ENCODE peak calls at places on chromosome 18, in five cellular contexts. S, B, K, U and G are unnamed samples.

GRCh38 chr18:45702871-45703270 is 21.1 kb upstream of the SLC14A1 start:
- DNase-seq in S (no peak), B (no peak), K (no peak), U (peak), G (no peak)

GRCh38 chr18:62767321-62767720 is 52.0 kb downstream of the PHLPP1 start:
- DNase-seq in S (no peak), B (peak), K (no peak), U (peak), G (no peak)

GRCh38 chr18:48541026-48541746 is 2.4 kb downstream of the CTIF start:
- DNase-seq in S (peak), B (peak), K (peak), U (peak), G (no peak)

GRCh38 chr18:24995056-24995455 is 356.9 kb downstream of the ZNF521 start:
- DNase-seq in S (no peak), B (no peak), K (no peak), U (peak), G (no peak)

GRCh38 chr18:2998644-2999043 is 14.3 kb downstream of the LPIN2 start:
- DNase-seq in S (no peak), B (no peak), K (no peak), U (no peak), G (no peak)

GRCh38 chr18:28124239-28125029 is 52.5 kb downstream of the CDH2 start:
- DNase-seq in S (no peak), B (peak), K (no peak), U (peak), G (no peak)

GRCh38 chr18:48924621-48925601 is 25.9 kb downstream of the SMAD7 start:
- DNase-seq in S (no peak), B (no peak), K (no peak), U (no peak), G (no peak)

GRCh38 chr18:2082676-2083075 is 488.6 kb downstream of the METTL4 start:
- DNase-seq in S (no peak), B (no peak), K (no peak), U (no peak), G (no peak)

GRCh38 chr18:10304853-10305252 is 149.6 kb upstream of the APCDD1 start:
- DNase-seq in S (peak), B (peak), K (no peak), U (peak), G (no peak)

GRCh38 chr18:79936641-79937040 is 14.8 kb downstream of the SLC66A2 start:
- DNase-seq in S (peak), B (no peak), K (no peak), U (no peak), G (no peak)

GRCh38 chr18:33581816-33582215 is 3.8 kb downstream of the ASXL3 start:
- DNase-seq in S (no peak), B (no peak), K (no peak), U (no peak), G (no peak)

GRCh38 chr18:48719988-48720654 is 181.3 kb downstream of the CTIF start:
- DNase-seq in S (no peak), B (no peak), K (no peak), U (no peak), G (peak)

GRCh38 chr18:12426924-12427323 is 19.2 kb downstream of the PRELID3A start:
- DNase-seq in S (no peak), B (no peak), K (no peak), U (no peak), G (no peak)

GRCh38 chr18:26657618-26658581 is 109.5 kb upstream of the KCTD1 start:
- DNase-seq in S (no peak), B (no peak), K (no peak), U (no peak), G (no peak)

GRCh38 chr18:3283908-3284307 is 22.0 kb downstream of the MYL12B start:
- DNase-seq in S (no peak), B (no peak), K (no peak), U (no peak), G (no peak)

GRCh38 chr18:11497585-11497984 is 111.8 kb upstream of the SLC35G4 start:
- DNase-seq in S (peak), B (no peak), K (no peak), U (peak), G (no peak)

GRCh38 chr18:53935803-53936202 is 288.7 kb downstream of the MBD2 start:
- DNase-seq in S (no peak), B (no peak), K (no peak), U (no peak), G (no peak)

GRCh38 chr18:58255701-58256311 is 211.8 kb downstream of the NEDD4L start:
- DNase-seq in S (no peak), B (no peak), K (no peak), U (no peak), G (no peak)

GRCh38 chr18:40243592-40243991 is 1711.4 kb upstream of the PIK3C3 start:
- DNase-seq in S (no peak), B (no peak), K (no peak), U (no peak), G (no peak)

GRCh38 chr18:48997985-48998831 is 47.4 kb upstream of the SMAD7 start:
- DNase-seq in S (peak), B (peak), K (peak), U (peak), G (peak)

GRCh38 chr18:28711096-28711495 is 534.2 kb upstream of the CDH2 start:
- DNase-seq in S (no peak), B (no peak), K (no peak), U (no peak), G (no peak)

GRCh38 chr18:9827856-9828793 is 57.6 kb upstream of the TXNDC2 start:
- DNase-seq in S (peak), B (peak), K (no peak), U (peak), G (peak)

GRCh38 chr18:13726972-13727331 is 479 bp downstream of the RNMT start:
- DNase-seq in S (peak), B (peak), K (no peak), U (peak), G (no peak)

GRCh38 chr18:46497129-46497528 is 159.9 kb downstream of the LOXHD1 start:
- DNase-seq in S (no peak), B (peak), K (no peak), U (no peak), G (no peak)

GRCh38 chr18:79915161-79916127 is 36.0 kb downstream of the SLC66A2 start:
- DNase-seq in S (peak), B (no peak), K (peak), U (no peak), G (no peak)

GRCh38 chr18:42807852-42808251 is 307.6 kb downstream of the RIT2 start:
- DNase-seq in S (no peak), B (peak), K (no peak), U (no peak), G (no peak)

GRCh38 chr18:5556317-5556974 is 12.6 kb upstream of the EPB41L3 start:
- DNase-seq in S (peak), B (peak), K (no peak), U (peak), G (no peak)

GRCh38 chr18:10431680-10432079 is 22.8 kb upstream of the APCDD1 start:
- DNase-seq in S (no peak), B (no peak), K (no peak), U (no peak), G (no peak)

GRCh38 chr18:73681398-73681797 is 466.2 kb downstream of the FBXO15 start:
- DNase-seq in S (no peak), B (no peak), K (no peak), U (no peak), G (no peak)

GRCh38 chr18:36786686-36787085 is 42.1 kb downstream of the TPGS2 start:
- DNase-seq in S (peak), B (peak), K (peak), U (peak), G (peak)

GRCh38 chr18:36124841-36125240 is 4.3 kb downstream of the SLC39A6 start:
- DNase-seq in S (no peak), B (no peak), K (no peak), U (no peak), G (no peak)

GRCh38 chr18:49911414-49911813 is 98.1 kb upstream of the ACAA2 start:
- DNase-seq in S (no peak), B (no peak), K (no peak), U (no peak), G (no peak)

GRCh38 chr18:34928068-34928753 is 113.0 kb upstream of the MAPRE2 start:
- DNase-seq in S (no peak), B (no peak), K (no peak), U (no peak), G (no peak)

GRCh38 chr18:1252534-1252933 is 347.9 kb downstream of the ADCYAP1 start:
- DNase-seq in S (no peak), B (no peak), K (no peak), U (no peak), G (no peak)

GRCh38 chr18:25121442-25121841 is 230.5 kb downstream of the ZNF521 start:
- DNase-seq in S (no peak), B (no peak), K (no peak), U (no peak), G (no peak)

GRCh38 chr18:9104244-9104901 is 1.9 kb downstream of the NDUFV2 start:
- DNase-seq in S (no peak), B (no peak), K (no peak), U (no peak), G (no peak)

GRCh38 chr18:79825913-79826312 is 28.2 kb downstream of the KCNG2 start:
- DNase-seq in S (peak), B (no peak), K (peak), U (no peak), G (no peak)

GRCh38 chr18:56161604-56162003 is 476.8 kb downstream of the TXNL1 start:
- DNase-seq in S (no peak), B (no peak), K (no peak), U (no peak), G (no peak)

GRCh38 chr18:46719388-46719787 is 37.5 kb downstream of the ST8SIA5 start:
- DNase-seq in S (no peak), B (no peak), K (no peak), U (no peak), G (no peak)

GRCh38 chr18:42163316-42163715 is 208.3 kb downstream of the PIK3C3 start:
- DNase-seq in S (no peak), B (no peak), K (no peak), U (no peak), G (no peak)

GRCh38 chr18:31683106-31683505 is 1.3 kb downstream of the B4GALT6 start:
- DNase-seq in S (no peak), B (no peak), K (no peak), U (no peak), G (no peak)
- H3K4me3 ChIP-seq in S (no peak), B (peak), K (no peak), U (no peak), G (no peak)

DNA sequence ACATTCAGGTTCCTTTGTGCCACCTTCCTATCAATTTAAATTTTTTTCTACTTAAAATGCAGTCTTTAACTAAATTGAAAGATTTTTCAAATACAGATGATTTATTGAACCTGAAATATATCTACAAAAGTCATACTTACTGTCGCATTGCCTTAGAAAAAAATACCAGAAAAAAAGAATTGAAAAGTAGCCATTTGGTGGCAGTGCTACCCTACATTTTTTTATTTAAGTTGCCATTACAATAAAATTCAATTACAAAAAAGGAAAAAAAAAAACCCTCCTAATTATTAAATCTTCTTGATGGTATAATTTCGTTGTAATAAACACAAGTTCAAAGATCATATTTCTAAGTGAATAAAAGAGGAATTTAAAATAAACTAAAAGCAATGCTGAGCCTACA is 43.4 kb downstream of the DSC3 start:
- DNase-seq in S (no peak), B (peak), K (no peak), U (no peak), G (no peak)
- TF ChIP-seq CTCF in S (no peak), B (no peak), K (peak), U (no peak), G (no peak)

GRCh38 chr18:70337139-70337972 is 48.5 kb downstream of the SOCS6 start:
- DNase-seq in S (no peak), B (peak), K (no peak), U (peak), G (peak)
- H3K4me3 ChIP-seq in S (no peak), B (no peak), K (no peak), U (no peak), G (no peak)

DNA sequence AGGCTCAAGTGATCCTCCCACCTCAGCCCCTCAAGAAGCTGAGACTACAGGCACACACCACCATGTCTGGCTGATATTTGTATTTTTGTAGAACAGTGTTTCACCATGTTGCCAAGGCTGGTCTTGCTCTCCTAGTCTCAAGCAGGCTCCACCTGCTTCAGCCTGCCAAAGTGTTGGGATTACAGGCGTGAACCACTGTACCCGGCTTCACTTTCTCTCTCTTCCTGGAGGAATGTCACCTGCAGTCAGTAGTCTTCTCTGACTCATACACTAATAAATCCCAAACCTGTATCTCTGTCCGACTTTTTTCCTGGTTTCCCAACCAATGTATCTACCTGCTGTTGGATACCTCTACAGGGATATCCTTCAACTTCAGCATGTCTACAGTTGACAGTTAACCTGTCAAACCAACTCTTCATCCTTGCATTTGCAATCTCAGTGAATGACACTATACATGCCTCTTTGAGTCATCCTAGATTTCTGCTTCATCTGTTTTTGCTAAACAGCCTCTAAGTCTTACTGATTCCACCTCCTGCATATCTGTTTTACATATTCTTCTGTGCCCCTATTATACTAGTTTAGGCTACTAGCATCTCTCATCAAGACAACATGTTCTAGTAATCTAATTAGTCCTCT is 54.5 kb downstream of the RBBP8 start:
- DNase-seq in S (no peak), B (no peak), K (no peak), U (no peak), G (no peak)
- TF ChIP-seq CTCF in S (no peak), B (no peak), K (no peak), U (no peak), G (no peak)